ENCODE peak calls at places on chromosomes 12 and 14, in ten cellular contexts. G is stimulated activated naive B cell treated with anti-CD40 and anti-IgM and Interleukin-4, amounts not matched to agents 10 μg/mL and 1 μg/mL and 100 μg/mL, for 72 hours; I is NB4; Z is H9; N is endothelial cell; B is stimulated activated CD8-positive, alpha-beta memory T cell treated with anti-CD3 and anti-CD28 coated beads, Interleukin-2, amount 100 ng/mL, for 1 hour; X is Ammon's horn; W is transverse colon; K is activated T-cell treated with anti-CD3 and anti-CD28 coated beads, Interleukin-2, amount 50 U/mL, for 72 hours; T is HCEC 1CT. Y is an unnamed sample.
A peak's percentile ranks its signal among the peaks of the same experiment; 100 is the strongest.

GRCh38 chr12:108635201-108635996 is 1.7 kb upstream of the SELPLG start:
- DNase-seq in G (peak; percentile 69), I (peak; percentile 99), Z (peak; percentile 43), N (no peak), B (peak; percentile 42), X (no peak), W (peak; percentile 71), K (no peak), T (no peak), Y (no peak)

GRCh38 chr12:104055686-104056388 is 5.8 kb upstream of the GLT8D2 start:
- DNase-seq in G (no peak), I (no peak), Z (no peak), N (no peak), B (no peak), X (no peak), W (peak; percentile 58), K (no peak), T (no peak), Y (no peak)

GRCh38 chr12:91630906-91631305 is 448.3 kb upstream of the DCN start:
- DNase-seq in G (no peak), I (peak; percentile 9), Z (no peak), N (no peak), B (no peak), X (peak; percentile 4), W (no peak), K (no peak), T (no peak), Y (no peak)

GRCh38 chr12:1350055-1350933 is 244.1 kb downstream of the FBXL14 start:
- DNase-seq in G (no peak), I (no peak), Z (no peak), N (no peak), B (no peak), X (no peak), W (peak; percentile 44), K (no peak), T (peak; percentile 90), Y (no peak)

GRCh38 chr12:93122569-93123091 is 193.5 kb upstream of the EEA1 start:
- DNase-seq in G (no peak), I (no peak), Z (no peak), N (no peak), B (no peak), X (no peak), W (no peak), K (no peak), T (no peak), Y (no peak)

GRCh38 chr12:113241191-113242017 is 20.1 kb downstream of the TPCN1 start:
- DNase-seq in G (no peak), I (peak; percentile 43), Z (peak; percentile 44), N (no peak), B (no peak), X (no peak), W (peak; percentile 74), K (no peak), T (peak; percentile 93), Y (no peak)

GRCh38 chr12:62379026-62379722 is 87.5 kb upstream of the MON2 start:
- DNase-seq in G (no peak), I (no peak), Z (no peak), N (no peak), B (no peak), X (no peak), W (no peak), K (no peak), T (peak; percentile 14), Y (no peak)

GRCh38 chr14:105898482-105899010 is 372.2 kb downstream of the TMEM121 start:
- DNase-seq in G (no peak), I (no peak), Z (no peak), N (no peak), B (no peak), X (no peak), W (no peak), K (no peak), T (no peak), Y (no peak)

GRCh38 chr14:89669209-89669608 is 252.2 kb upstream of the FOXN3 start:
- DNase-seq in G (peak; percentile 31), I (peak; percentile 48), Z (no peak), N (no peak), B (peak; percentile 3), X (peak; percentile 74), W (peak; percentile 34), K (peak; percentile 32), T (no peak), Y (no peak)

GRCh38 chr12:84113666-84114065 is 798.9 kb downstream of the SLC6A15 start:
- DNase-seq in G (no peak), I (no peak), Z (no peak), N (no peak), B (no peak), X (no peak), W (no peak), K (no peak), T (no peak), Y (no peak)

GRCh38 chr12:47397664-47398281 is 308.1 kb downstream of the RPAP3 start:
- DNase-seq in G (peak; percentile 46), I (peak; percentile 55), Z (peak; percentile 47), N (no peak), B (no peak), X (no peak), W (no peak), K (peak; percentile 54), T (peak; percentile 63), Y (peak; percentile 15)

GRCh38 chr12:56332512-56333196 is 1.1 kb downstream of the PAN2 start:
- DNase-seq in G (no peak), I (no peak), Z (no peak), N (no peak), B (no peak), X (no peak), W (no peak), K (no peak), T (no peak), Y (no peak)

GRCh38 chr12:46101121-46101869 is 110.9 kb upstream of the SCAF11 start:
- DNase-seq in G (no peak), I (no peak), Z (no peak), N (no peak), B (no peak), X (no peak), W (no peak), K (no peak), T (no peak), Y (no peak)

GRCh38 chr12:26318661-26319068 is 123.3 kb downstream of the SSPN start:
- DNase-seq in G (peak; percentile 47), I (peak; percentile 87), Z (no peak), N (no peak), B (no peak), X (peak; percentile 47), W (peak; percentile 37), K (peak; percentile 5), T (peak; percentile 94), Y (no peak)

Y was measured in T-helper 1 cell.